ENCODE peak calls at places on chromosomes 11 and 22, in seven cellular contexts. R is mucosa of descending colon; I is BJ; H is NCI-H1048; W is stimulated activated naive CD8-positive, alpha-beta T cell treated with anti-CD3 and anti-CD28 coated beads, Interleukin-15, amount 100 ng/mL, for 72 hours; S is fibroblast of lung; B is transverse colon. O is an unnamed sample.
A peak's percentile ranks its signal among the peaks of the same experiment; 100 is the strongest.

GRCh38 chr11:13480198-13480597 is 15.6 kb downstream of the PTH start:
- DNase-seq in R (peak; percentile 19), I (no peak), H (no peak), W (no peak), S (no peak), B (no peak), O (no peak)

GRCh38 chr11:106062592-106062949 is 14.6 kb downstream of the KBTBD3 start:
- DNase-seq in R (no peak), I (no peak), H (no peak), W (no peak), S (no peak), B (no peak), O (no peak)

GRCh38 chr11:114291381-114291780 is 4.8 kb upstream of the NNMT start:
- DNase-seq in R (no peak), I (no peak), H (no peak), W (no peak), S (no peak), B (no peak), O (no peak)

GRCh38 chr11:120017582-120017981 is 120.3 kb downstream of the TRIM29 start:
- DNase-seq in R (no peak), I (no peak), H (no peak), W (no peak), S (no peak), B (no peak), O (no peak)

GRCh38 chr22:30245985-30246901 is at the start of gene LIF:
- DNase-seq in R (no peak), I (no peak), H (no peak), W (peak; percentile 68), S (peak; percentile 67), B (peak; percentile 52), O (no peak)

GRCh38 chr11:2219318-2220017 is 47.9 kb upstream of the TH start:
- DNase-seq in R (no peak), I (no peak), H (no peak), W (no peak), S (no peak), B (no peak), O (no peak)

GRCh38 chr11:105100206-105100605 is 39.4 kb downstream of the CARD18 start:
- DNase-seq in R (no peak), I (no peak), H (no peak), W (no peak), S (no peak), B (no peak), O (no peak)

GRCh38 chr22:20611418-20611817 is 104.0 kb downstream of the MED15 start:
- DNase-seq in R (no peak), I (no peak), H (no peak), W (no peak), S (no peak), B (no peak), O (no peak)

GRCh38 chr11:55457641-55458040 is 89.9 kb downstream of the OR4A15 start:
- DNase-seq in R (no peak), I (no peak), H (no peak), W (no peak), S (no peak), B (no peak), O (no peak)